ENCODE peak calls at places on chromosome 7, in five cellular contexts. Z is A549, F is upper lobe of left lung, V is HepG2, K is GM12878. G is an unnamed sample. For H3K4me1, the result is how much of the 10 kb centered on the place peaks cover.

GRCh38 chr7:45940939-45941338 is 19.9 kb upstream of the IGFBP3 start:
- ATAC-seq in Z (no peak), F (no peak), V (no peak), K (no peak), G (no peak)

GRCh38 chr7:128210036-128210347 is 31.1 kb upstream of the LEP start:
- ATAC-seq in Z (peak), F (no peak), V (peak), K (no peak), G (no peak)

GRCh38 chr7:24740821-24741220 is 16.4 kb downstream of the GSDME start:
- ATAC-seq in Z (no peak), V (no peak), F (no peak), K (no peak), G (no peak)

GRCh38 chr7:107696330-107696946 is 35.8 kb downstream of the SLC26A4 start:
- ATAC-seq in F (no peak), K (no peak), Z (no peak), V (no peak), G (no peak)

GRCh38 chr7:29723599-29723998 is 82.7 kb upstream of the WIPF3 start:
- ATAC-seq in Z (peak), F (no peak), V (no peak), K (no peak), G (no peak)

GRCh38 chr7:115352375-115352774 is 430.5 kb downstream of the MDFIC start:
- ATAC-seq in V (no peak), F (no peak), Z (peak), K (no peak), G (no peak)

GRCh38 chr7:22422831-22423615 is 66.1 kb upstream of the RAPGEF5 start:
- ATAC-seq in Z (no peak), F (no peak), V (no peak), K (no peak), G (no peak)

GRCh38 chr7:128362670-128363069 is 1.2 kb upstream of the PRRT4 start:
- ATAC-seq in F (no peak), K (no peak), Z (no peak), V (no peak), G (no peak)

GRCh38 chr7:20666444-20666843 is 51.0 kb downstream of the ABCB5 start:
- ATAC-seq in V (peak), Z (no peak), F (no peak), K (no peak), G (no peak)

GRCh38 chr7:96248405-96248804 is 73.5 kb downstream of the SLC25A13 start:
- ATAC-seq in K (no peak), Z (no peak), V (peak), F (no peak), G (no peak)

GRCh38 chr7:4805110-4805978 is 29.9 kb downstream of the AP5Z1 start:
- ATAC-seq in Z (no peak), F (peak), V (peak), K (no peak), G (no peak)

GRCh38 chr7:107559864-107560263 is 3.9 kb downstream of the COG5 start:
- ATAC-seq in F (no peak), V (no peak), Z (no peak), K (no peak), G (no peak)

GRCh38 chr7:105673367-105674188 is 92.3 kb upstream of the EFCAB10 start:
- ATAC-seq in F (peak), V (no peak), Z (no peak), K (no peak), G (peak)

GRCh38 chr7:149799397-149800168 is 26.2 kb upstream of the ZNF467 start:
- ATAC-seq in V (peak), K (peak), F (no peak), Z (peak), G (no peak)

GRCh38 chr7:25750738-25751529 is 401.1 kb upstream of the NFE2L3 start:
- ATAC-seq in V (no peak), Z (no peak), F (no peak), K (no peak), G (peak)

GRCh38 chr7:45055594-45056219 is 33.1 kb downstream of the NACAD start:
- ATAC-seq in K (no peak), Z (no peak), V (no peak), F (no peak), G (no peak)

GRCh38 chr7:137266764-137267163 is 76.8 kb downstream of the PTN start:
- ATAC-seq in V (no peak), Z (no peak), K (no peak), F (no peak), G (no peak)

GRCh38 chr7:106022193-106022821 is 59.2 kb downstream of the CDHR3 start:
- ATAC-seq in K (peak), F (no peak), V (no peak), Z (no peak), G (no peak)

GRCh38 chr7:39609084-39609461 is 14.3 kb upstream of the RALA start:
- ATAC-seq in K (no peak), Z (peak), V (no peak), F (no peak), G (peak)

GRCh38 chr7:103094102-103094501 is 19.2 kb downstream of the ARMC10 start:
- ATAC-seq in V (no peak), Z (no peak), F (no peak), K (no peak), G (no peak)

GRCh38 chr7:16668049-16668858 is 22.3 kb downstream of the BZW2 start:
- ATAC-seq in Z (peak), K (no peak), F (peak), V (no peak), G (peak)

GRCh38 chr7:155344618-155345433 is 47.1 kb downstream of the INSIG1 start:
- ATAC-seq in F (peak), Z (peak), V (peak), K (peak), G (peak)

GRCh38 chr7:47327306-47327697 is 254.6 kb downstream of the TNS3 start:
- ATAC-seq in F (no peak), V (no peak), Z (no peak), K (no peak), G (no peak)

GRCh38 chr7:93011351-93012294 is 106.2 kb downstream of the SAMD9 start:
- ATAC-seq in K (no peak), V (no peak), Z (no peak), F (no peak), G (peak)

GRCh38 chr7:90298145-90299038 is 22.7 kb downstream of the FAM237B start:
- ATAC-seq in K (peak), Z (peak), V (peak), F (no peak), G (peak)

GRCh38 chr7:134678115-134678514 is 31.5 kb downstream of the BPGM start:
- ATAC-seq in Z (no peak), V (no peak), F (no peak), K (no peak), G (no peak)

GRCh38 chr7:41476117-41476803 is 226.6 kb downstream of the INHBA start:
- ATAC-seq in K (peak), V (no peak), Z (no peak), F (no peak), G (no peak)

GRCh38 chr7:22445140-22445722 is 54.8 kb downstream of the STEAP1B start:
- ATAC-seq in V (no peak), Z (no peak), K (peak), F (peak), G (peak)

GRCh38 chr7:4633012-4633411 is 49.1 kb upstream of the FOXK1 start:
- ATAC-seq in Z (no peak), F (no peak), K (no peak), V (no peak), G (no peak)

GRCh38 chr7:4882742-4883351 is 669 bp downstream of the RADIL start:
- ATAC-seq in K (no peak), Z (peak), V (peak), F (no peak), G (no peak)

GRCh38 chr7:129224251-129225205 is at the start of gene AHCYL2:
- ATAC-seq in K (peak), F (peak), Z (peak), V (peak), G (peak)

GRCh38 chr7:111012799-111013675 is 77.9 kb upstream of the LRRN3 start:
- ATAC-seq in Z (no peak), V (no peak), F (peak), K (peak), G (no peak)

GRCh38 chr7:115297651-115298050 is 375.8 kb downstream of the MDFIC start:
- ATAC-seq in K (no peak), F (no peak), Z (peak), V (no peak), G (no peak)

GRCh38 chr7:98251251-98251843 is 685 bp downstream of the TECPR1 start:
- ATAC-seq in Z (peak), F (peak), V (peak), K (peak), G (peak)

GRCh38 chr7:40700653-40701475 is 566.1 kb downstream of the SUGCT start:
- ATAC-seq in Z (no peak), V (no peak), F (no peak), K (peak), G (no peak)

GRCh38 chr7:101856488-101857357 is 39.3 kb downstream of the CUX1 start:
- ATAC-seq in Z (peak), F (peak), K (peak), V (peak), G (peak)

GRCh38 chr7:155670521-155670920 is 26.1 kb downstream of the RBM33 start:
- ATAC-seq in F (peak), Z (no peak), V (no peak), K (no peak), G (no peak)

GRCh38 chr7:100516135-100516812 is 22.7 kb upstream of the AGFG2 start:
- ATAC-seq in V (no peak), F (no peak), K (peak), Z (peak), G (peak)

GRCh38 chr7:123538189-123538714 is 3.9 kb upstream of the IQUB start:
- ATAC-seq in K (no peak), V (no peak), F (no peak), Z (peak), G (no peak)

GRCh38 chr7:1531263-1531978 is 919 bp downstream of the MAFK start:
- ATAC-seq in V (peak), F (peak), K (peak), Z (peak), G (peak)
- TF ChIP-seq EP300 in V (no peak), F (no peak), K (no peak), Z (no peak), G (no peak)

GRCh38 chr7:32360127-32360526 is 130.1 kb downstream of the LSM5 start:
- ATAC-seq in F (no peak), Z (no peak), K (no peak), V (no peak), G (no peak)

DNA sequence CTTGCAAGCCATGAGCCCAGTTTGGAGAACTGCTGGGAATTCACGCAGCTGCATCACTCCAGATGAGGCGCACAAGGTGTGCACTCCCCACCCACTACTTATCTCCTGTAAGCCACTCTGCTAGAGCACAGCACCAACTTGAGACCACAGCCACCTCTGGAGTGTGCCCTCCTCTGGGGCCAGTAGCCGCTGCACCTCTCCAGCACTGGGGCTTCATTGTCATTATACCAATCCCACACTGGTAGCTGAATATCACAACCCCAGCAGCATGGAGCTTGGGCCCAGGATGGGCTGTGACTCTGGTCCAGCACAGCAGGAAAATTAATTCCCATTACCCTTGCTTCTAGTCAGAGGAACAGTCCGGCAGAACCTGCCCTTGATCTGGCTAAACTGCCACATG is 125.6 kb downstream of the LSM5 start:
- ATAC-seq in K (no peak), V (no peak), Z (no peak), F (peak), G (no peak)
- H3K4me3 ChIP-seq in K (no peak), V (no peak), Z (no peak), F (no peak), G (no peak)

DNA sequence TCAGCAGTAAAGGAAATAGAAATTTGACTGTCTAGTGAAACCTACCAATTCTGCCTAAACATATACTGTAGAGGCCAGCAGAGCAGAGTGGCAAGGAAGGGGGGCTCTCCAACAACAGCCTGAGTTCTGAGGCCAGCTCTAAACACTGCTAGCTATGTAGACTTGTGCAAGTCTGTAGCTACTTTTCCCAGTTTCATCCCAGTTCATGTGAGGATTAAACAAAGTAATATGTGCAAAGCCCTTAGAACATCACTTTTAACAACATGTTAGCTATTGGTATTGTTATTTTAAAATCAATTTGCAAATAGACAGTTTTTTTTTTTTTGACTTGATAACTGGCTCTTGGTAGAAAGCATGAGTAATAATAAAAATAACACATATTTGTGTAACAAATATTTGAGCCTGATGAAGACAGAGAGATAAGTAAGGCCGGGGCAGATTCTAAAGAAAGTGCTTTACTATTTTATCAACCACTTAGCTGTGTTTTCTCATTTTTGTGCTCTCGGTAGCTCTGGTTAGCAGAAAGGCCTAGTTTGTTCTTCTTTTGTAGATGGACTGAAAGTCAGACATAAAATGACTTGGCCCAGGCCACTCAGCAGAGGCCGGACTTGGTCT is 9.3 kb downstream of the CHST12 start:
- ATAC-seq in K (peak), V (peak), F (no peak), Z (peak), G (no peak)
- H3K4me1 ChIP-seq in K (under half), V (half or more), F (half or more), Z (under half), G (half or more)

DNA sequence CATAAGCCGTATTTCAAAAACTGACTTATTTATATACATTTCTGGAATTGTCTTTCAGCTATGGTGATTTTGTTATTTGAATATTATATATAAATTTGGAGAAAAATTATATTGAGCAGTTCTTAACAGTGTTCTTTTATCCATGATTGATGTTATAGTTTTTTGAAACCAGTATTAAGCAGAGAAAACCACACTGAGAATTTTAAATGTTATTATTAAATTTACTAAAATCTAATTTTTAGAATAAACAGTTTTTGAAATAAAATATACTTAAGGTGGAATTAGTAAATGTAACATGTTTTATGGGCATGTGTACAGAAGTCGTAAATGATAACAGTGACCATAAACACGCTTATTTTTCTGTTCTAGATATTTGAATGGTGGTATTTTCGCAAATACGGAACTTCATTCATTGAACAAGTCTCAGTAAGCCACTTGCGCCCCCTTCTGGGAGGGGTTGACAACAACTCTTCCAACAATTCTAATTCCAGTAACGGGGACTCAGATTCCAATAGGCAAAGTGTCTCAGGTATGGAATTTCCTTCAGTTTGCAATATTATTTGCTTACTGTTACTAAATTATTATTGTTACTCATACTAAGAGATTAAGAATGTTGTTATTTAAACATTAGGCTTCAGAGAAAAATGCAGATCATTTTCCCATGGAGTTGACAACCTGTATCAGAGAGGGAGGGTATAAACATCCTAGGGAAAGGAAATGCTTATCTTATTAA is 166.1 kb downstream of the ST7 start:
- ATAC-seq in F (no peak), K (peak), Z (peak), V (peak), G (peak)
- TF ChIP-seq EP300 in F (no peak), K (no peak), Z (no peak), V (no peak), G (no peak)